ENCODE peak calls at places on chromosomes 2 and 18, in eight cellular contexts. J, T, S, U, N, O, P and K are unnamed samples.

GRCh38 chr2:64296150-64296500 is 151.9 kb upstream of the PELI1 start:
- DNase-seq in N (no peak), J (no peak), O (no peak), P (no peak), T (no peak), U (no peak), S (no peak), K (no peak)

GRCh38 chr2:213150315-213150951 is 979 bp downstream of the IKZF2 start:
- DNase-seq in U (no peak), N (peak; percentile 23), O (no peak), S (no peak), J (no peak), P (no peak), T (no peak), K (no peak)

GRCh38 chr2:153509133-153509532 is 30.6 kb upstream of the RPRM start:
- DNase-seq in P (no peak), T (no peak), N (peak; percentile 32), O (no peak), U (no peak), S (no peak), J (no peak), K (no peak)

GRCh38 chr2:12106440-12107080 is 360.1 kb downstream of the LPIN1 start:
- DNase-seq in T (peak; percentile 65), S (peak; percentile 63), O (no peak), N (peak; percentile 18), U (peak; percentile 67), P (no peak), J (peak; percentile 87), K (no peak)

GRCh38 chr18:75139226-75139911 is 69.6 kb downstream of the PTGR3 start:
- DNase-seq in P (peak; percentile 70), N (no peak), J (no peak), O (no peak), S (no peak), U (no peak), T (no peak), K (no peak)

GRCh38 chr2:14577843-14578242 is 54.7 kb upstream of the LRATD1 start:
- DNase-seq in P (no peak), N (no peak), O (no peak), S (no peak), J (no peak), U (no peak), T (no peak), K (no peak)

GRCh38 chr2:144912206-144912605 is 392.3 kb upstream of the ZEB2 start:
- DNase-seq in N (no peak), S (no peak), J (no peak), O (no peak), P (no peak), U (no peak), T (no peak), K (no peak)

GRCh38 chr2:52414596-52414995 is 1353.0 kb upstream of the CHAC2 start:
- DNase-seq in S (no peak), N (no peak), U (no peak), J (no peak), O (no peak), T (no peak), P (no peak), K (no peak)

GRCh38 chr2:170770008-170770303 is 222 bp upstream of the ERICH2 start:
- DNase-seq in P (no peak), S (no peak), T (no peak), U (no peak), O (no peak), N (no peak), J (no peak), K (no peak)

GRCh38 chr2:203718087-203718486 is 11.6 kb downstream of the CD28 start:
- DNase-seq in S (no peak), T (no peak), N (no peak), U (no peak), P (no peak), O (no peak), J (no peak), K (peak; percentile 72)

GRCh38 chr2:120587997-120588336 is 147.7 kb upstream of the GLI2 start:
- DNase-seq in T (no peak), N (no peak), O (no peak), S (no peak), J (peak; percentile 4), P (no peak), U (no peak), K (no peak)

GRCh38 chr2:100418563-100418962 is 1.1 kb upstream of the CHST10 start:
- DNase-seq in J (no peak), N (no peak), P (no peak), O (no peak), S (peak; percentile 5), U (no peak), T (no peak), K (no peak)

GRCh38 chr2:219125225-219125885 is 35.3 kb downstream of the NHEJ1 start:
- DNase-seq in O (no peak), J (no peak), U (peak; percentile 31), N (no peak), S (peak; percentile 57), P (no peak), T (peak; percentile 68), K (no peak)

GRCh38 chr2:181554511-181554910 is 97.3 kb downstream of the ITGA4 start:
- DNase-seq in T (no peak), J (no peak), P (no peak), U (no peak), O (no peak), N (no peak), S (no peak), K (no peak)

GRCh38 chr2:224442092-224442999 is 40.4 kb upstream of the FAM124B start:
- DNase-seq in P (peak; percentile 75), T (no peak), O (no peak), N (peak; percentile 35), J (peak; percentile 62), U (no peak), S (no peak), K (no peak)

GRCh38 chr2:8669157-8669852 is 12.6 kb upstream of the ID2 start:
- DNase-seq in O (peak; percentile 45), J (no peak), S (no peak), U (no peak), T (no peak), N (no peak), P (no peak), K (no peak)

GRCh38 chr18:10477863-10478260 is 23.4 kb downstream of the APCDD1 start:
- DNase-seq in P (no peak), O (no peak), J (no peak), U (no peak), N (no peak), S (no peak), T (no peak), K (no peak)

GRCh38 chr2:54572636-54573531 is 116.8 kb downstream of the SPTBN1 start:
- DNase-seq in T (no peak), J (no peak), O (no peak), U (no peak), P (no peak), N (no peak), S (peak; percentile 72), K (no peak)

GRCh38 chr2:54864727-54865126 is 141.3 kb downstream of the EML6 start:
- DNase-seq in S (no peak), T (no peak), U (no peak), P (no peak), J (no peak), N (no peak), O (no peak), K (no peak)

GRCh38 chr2:118430510-118431187 is 342.4 kb downstream of the INSIG2 start:
- DNase-seq in O (no peak), P (no peak), U (no peak), J (no peak), T (no peak), N (no peak), S (no peak), K (no peak)

GRCh38 chr2:45646289-45646688 is 5.2 kb upstream of the PRKCE start:
- DNase-seq in J (no peak), O (no peak), P (no peak), U (no peak), N (no peak), S (no peak), T (no peak), K (no peak)

GRCh38 chr2:192060161-192060560 is 134.6 kb downstream of the TMEFF2 start:
- DNase-seq in T (no peak), J (no peak), P (no peak), N (no peak), S (no peak), U (no peak), O (no peak), K (no peak)

GRCh38 chr18:44729631-44730101 is 49.0 kb downstream of the SETBP1 start:
- DNase-seq in P (peak; percentile 78), N (no peak), O (no peak), S (no peak), U (no peak), T (no peak), J (no peak), K (no peak)

GRCh38 chr2:164841719-164842623 is at the start of gene COBLL1:
- DNase-seq in U (peak; percentile 62), N (peak; percentile 90), P (peak; percentile 92), T (peak; percentile 41), O (peak; percentile 88), S (peak; percentile 77), J (peak; percentile 89), K (peak; percentile 90)
- TF ChIP-seq POLR2A in U (no peak), N (peak; percentile 77), P (no peak), T (no peak), O (no peak), S (no peak), J (no peak), K (no peak)

DNA sequence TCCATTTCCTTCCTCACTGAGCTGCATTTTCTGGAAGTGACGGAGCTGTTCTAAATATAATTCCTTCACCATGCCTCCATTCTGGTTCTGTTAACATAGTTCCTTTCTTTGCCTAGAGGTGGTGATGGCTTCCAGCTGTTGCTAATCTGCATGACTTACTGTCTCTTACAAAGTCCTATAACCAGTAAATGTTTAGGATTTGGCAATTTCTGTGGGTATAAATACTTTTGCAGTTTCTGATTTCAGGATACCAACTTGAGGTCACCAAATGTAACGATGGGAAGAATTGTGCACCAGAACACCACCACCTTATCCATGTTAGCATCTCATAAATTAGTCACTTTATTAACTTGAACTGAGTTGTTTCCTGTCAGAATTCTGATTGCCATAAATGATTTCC is 101.8 kb upstream of the FN1 start:
- DNase-seq in O (no peak), P (no peak), J (no peak), N (no peak), T (no peak), U (no peak), S (no peak), K (no peak)
- H3K27ac ChIP-seq in O (no peak overlapping the region), P (no peak overlapping the region), J (no peak overlapping the region), N (no peak overlapping the region), T (no peak overlapping the region), U (no peak overlapping the region), S (no peak overlapping the region), K (no peak overlapping the region)

DNA sequence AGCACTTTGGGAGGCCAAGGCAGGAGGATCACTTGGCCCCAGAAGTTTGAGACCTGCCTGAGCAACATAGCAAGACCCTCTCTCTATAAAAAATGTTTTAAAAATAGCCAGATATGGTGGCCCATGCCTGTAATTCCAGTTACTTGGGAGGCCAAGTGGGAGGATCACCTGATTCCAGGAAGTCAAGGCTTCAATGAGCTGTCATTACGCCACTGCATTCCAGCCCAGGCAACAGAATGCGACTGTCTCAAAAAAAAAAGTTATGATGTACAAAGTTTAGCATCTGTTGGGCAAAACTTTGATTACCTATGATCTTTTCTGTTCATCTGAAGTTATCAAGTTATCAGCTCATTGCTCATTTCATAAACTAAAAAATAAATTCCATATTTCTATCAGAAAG is 504.1 kb upstream of the PKDCC start:
- DNase-seq in P (no peak), O (no peak), J (no peak), T (no peak), N (no peak), U (no peak), S (no peak), K (no peak)
- TF ChIP-seq POLR2A in P (no peak), O (no peak), J (no peak), T (no peak), N (no peak), U (no peak), S (no peak), K (no peak)

GRCh38 chr2:235724964-235725603 is 231.2 kb downstream of the AGAP1 start:
- DNase-seq in O (no peak), N (peak; percentile 72), U (peak; percentile 86), J (peak; percentile 79), P (peak; percentile 36), T (no peak), S (no peak), K (peak; percentile 18)
- H3K27ac ChIP-seq in O (peak overlapping the region; percentile 33), N (peak overlapping the region; percentile 55), U (peak overlapping the region; percentile 85), J (peak overlapping the region; percentile 83), P (no peak overlapping the region), T (no peak overlapping the region), S (no peak overlapping the region), K (peak overlapping the region; percentile 49)